ENCODE peak calls at places on chromosomes 2 and 18, in six cellular contexts. K, G, W, P, V and A are unnamed samples.

GRCh38 chr2:190822038-190822437 is 58.6 kb upstream of the GLS start:
- DNase-seq in K (no peak), G (no peak), W (no peak), P (no peak), V (no peak), A (no peak)

GRCh38 chr2:383173-383572 is 95.3 kb upstream of the ALKAL2 start:
- DNase-seq in V (no peak), P (no peak), W (no peak), K (peak), G (no peak), A (no peak)

GRCh38 chr18:79384151-79384807 is 11.5 kb upstream of the NFATC1 start:
- DNase-seq in G (no peak), W (no peak), V (no peak), P (no peak), K (no peak), A (peak)

GRCh38 chr18:46555724-46556123 is 101.3 kb downstream of the LOXHD1 start:
- DNase-seq in K (no peak), G (peak), V (peak), W (no peak), P (no peak), A (no peak)

GRCh38 chr2:171505374-171505773 is 16.9 kb upstream of the CYBRD1 start:
- DNase-seq in V (no peak), P (no peak), W (no peak), K (no peak), G (no peak), A (no peak)

GRCh38 chr2:28363676-28364075 is 29.0 kb upstream of the FOSL2 start:
- DNase-seq in W (no peak), K (no peak), G (no peak), P (no peak), V (no peak), A (peak)

GRCh38 chr2:25041307-25041927 is 459 bp upstream of the EFR3B start:
- DNase-seq in P (peak), K (peak), V (peak), W (peak), G (peak), A (peak)

GRCh38 chr2:1886405-1886992 is 142.2 kb upstream of the PXDN start:
- DNase-seq in K (peak), G (peak), V (peak), W (peak), P (no peak), A (no peak)

GRCh38 chr18:6627621-6628020 is 101.9 kb upstream of the ARHGAP28 start:
- DNase-seq in K (no peak), W (no peak), V (no peak), P (no peak), G (no peak), A (no peak)

GRCh38 chr2:75892490-75892889 is 181.8 kb upstream of the GCFC2 start:
- DNase-seq in P (no peak), G (no peak), W (no peak), K (no peak), V (no peak), A (no peak)

GRCh38 chr2:182717451-182718215 is 1.6 kb downstream of the DNAJC10 start:
- DNase-seq in V (no peak), W (no peak), G (no peak), K (no peak), P (no peak), A (no peak)

GRCh38 chr2:174777334-174777733 is 13.1 kb upstream of the CHRNA1 start:
- DNase-seq in V (no peak), W (no peak), K (no peak), P (no peak), G (no peak), A (no peak)

GRCh38 chr2:26016012-26016742 is 17.7 kb upstream of the RAB10 start:
- DNase-seq in K (no peak), V (no peak), W (no peak), P (no peak), G (no peak), A (no peak)

GRCh38 chr2:18584608-18584954 is 4.8 kb downstream of the NT5C1B start:
- DNase-seq in P (no peak), V (no peak), G (no peak), W (no peak), K (no peak), A (peak)

GRCh38 chr2:165008916-165009315 is 53.6 kb upstream of the SLC38A11 start:
- DNase-seq in W (no peak), P (no peak), K (peak), G (no peak), V (no peak), A (no peak)

GRCh38 chr2:96882230-96882629 is 12.3 kb upstream of the SEMA4C start:
- DNase-seq in P (no peak), V (peak), G (no peak), W (no peak), K (no peak), A (no peak)

GRCh38 chr2:122156101-122156500 is 400.6 kb downstream of the TSN start:
- DNase-seq in G (no peak), V (no peak), K (no peak), P (no peak), W (no peak), A (no peak)

GRCh38 chr18:44602845-44603244 is 77.8 kb upstream of the SETBP1 start:
- DNase-seq in W (no peak), V (no peak), G (no peak), K (no peak), P (no peak), A (no peak)

GRCh38 chr2:55296393-55296792 is 27.4 kb upstream of the MTIF2 start:
- DNase-seq in G (no peak), V (no peak), W (no peak), P (no peak), K (no peak), A (no peak)

GRCh38 chr2:56128235-56128634 is 55.6 kb upstream of the CCDC85A start:
- DNase-seq in W (no peak), K (no peak), V (no peak), P (no peak), G (no peak), A (no peak)

GRCh38 chr2:17470855-17471641 is 47.2 kb downstream of the RAD51AP2 start:
- DNase-seq in G (peak), V (no peak), P (no peak), W (no peak), K (no peak), A (no peak)

GRCh38 chr2:38731090-38731489 is 20.1 kb downstream of the SRSF7 start:
- DNase-seq in W (no peak), G (no peak), K (no peak), P (no peak), V (no peak), A (no peak)

GRCh38 chr2:159758686-159759085 is 39.3 kb downstream of the CD302 start:
- DNase-seq in P (no peak), G (no peak), K (no peak), V (no peak), W (no peak), A (no peak)

GRCh38 chr2:182715121-182715895 is 749 bp upstream of the DNAJC10 start:
- DNase-seq in W (no peak), V (no peak), K (no peak), P (no peak), G (peak), A (no peak)

GRCh38 chr2:208373460-208374089 is 33.0 kb upstream of the PTH2R start:
- DNase-seq in W (no peak), V (no peak), K (peak), G (peak), P (no peak), A (no peak)

GRCh38 chr2:62485780-62486765 is 19.9 kb downstream of the TMEM17 start:
- DNase-seq in G (peak), V (no peak), P (no peak), K (no peak), W (no peak), A (no peak)

GRCh38 chr2:113160962-113161361 is 12.8 kb upstream of the PSD4 start:
- DNase-seq in K (no peak), W (no peak), V (peak), P (no peak), G (no peak), A (peak)

GRCh38 chr2:217935901-217936684 is 66.7 kb downstream of the TNS1 start:
- DNase-seq in G (no peak), W (no peak), P (no peak), V (no peak), K (no peak), A (no peak)

GRCh38 chr2:217933326-217933993 is 69.3 kb downstream of the TNS1 start:
- DNase-seq in V (no peak), G (no peak), K (no peak), W (no peak), P (no peak), A (no peak)

GRCh38 chr2:217932661-217933325 is 70.0 kb downstream of the TNS1 start:
- DNase-seq in P (no peak), G (no peak), K (no peak), W (no peak), V (no peak), A (no peak)

GRCh38 chr2:217935245-217935879 is 67.4 kb downstream of the TNS1 start:
- DNase-seq in P (no peak), W (no peak), K (peak), V (no peak), G (no peak), A (no peak)

DNA sequence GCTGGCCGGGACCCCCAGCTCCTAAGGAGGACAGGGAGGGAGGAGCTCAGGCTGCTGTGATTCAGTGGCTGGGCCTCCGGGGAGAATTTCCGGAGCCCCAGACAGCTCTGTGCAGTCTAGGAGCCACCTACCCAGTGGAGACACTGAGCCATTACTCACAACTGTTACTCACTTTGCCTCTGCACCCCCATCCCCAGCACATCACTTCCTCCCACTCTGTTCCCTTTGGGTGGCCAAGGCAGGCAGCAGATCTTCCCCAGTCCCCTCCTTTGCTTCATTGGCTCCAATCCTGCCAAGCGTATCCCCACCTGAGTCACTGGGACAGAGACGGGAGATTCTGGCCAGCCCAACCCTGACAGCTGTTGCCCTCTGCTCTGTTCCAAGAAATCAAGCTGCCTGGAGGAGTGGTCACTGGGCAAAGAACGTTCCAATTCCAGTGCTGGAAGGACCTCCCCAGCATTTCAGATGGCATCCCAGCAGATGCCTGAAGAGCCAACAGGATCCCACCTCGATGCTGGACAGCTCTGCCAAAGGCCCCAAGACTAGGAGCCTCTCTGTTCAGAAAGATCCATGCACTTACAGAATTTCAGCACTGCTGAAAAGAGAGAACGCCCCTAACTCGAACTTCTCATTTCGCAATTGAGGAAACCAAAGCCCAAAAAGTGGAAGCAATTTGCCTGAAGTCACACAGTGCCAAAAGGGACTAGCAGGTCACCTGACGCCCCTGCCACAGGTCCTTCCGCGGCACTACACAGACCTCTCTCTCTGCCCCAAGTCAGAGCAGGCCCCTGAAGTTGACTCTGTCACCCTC is 68.3 kb downstream of the TNS1 start:
- DNase-seq in K (peak), V (no peak), G (no peak), W (no peak), P (peak), A (no peak)
- TF ChIP-seq POLR2A in K (no peak), V (no peak), G (no peak), W (no peak), P (no peak), A (no peak)

DNA sequence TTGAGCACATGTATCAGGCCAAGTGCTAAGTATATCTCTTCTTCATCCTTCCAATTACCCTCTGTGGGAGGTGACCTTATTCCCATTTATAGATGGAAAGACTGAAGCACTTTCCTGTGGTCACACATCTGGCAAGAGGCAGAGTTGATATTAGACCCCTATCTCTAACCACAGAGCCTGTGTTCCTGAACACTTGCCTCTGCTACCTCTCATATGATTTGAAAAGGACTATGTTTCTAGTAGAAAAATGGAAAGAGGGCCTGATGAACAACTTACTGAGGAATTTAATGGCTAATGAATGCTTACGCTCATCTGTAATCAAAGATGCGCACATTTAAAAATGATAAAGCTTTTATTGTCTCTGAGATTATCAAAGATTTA is 46.2 kb upstream of the DYNC2LI1 start:
- DNase-seq in G (no peak), W (no peak), P (no peak), V (no peak), K (no peak), A (no peak)
- H3K4me3 ChIP-seq in G (no peak), W (no peak), P (no peak), V (no peak), K (no peak), A (no peak)

GRCh38 chr2:74420006-74420405 is 1.4 kb downstream of the C2orf81 start:
- DNase-seq in G (no peak), K (no peak), V (no peak), P (no peak), W (no peak), A (no peak)

GRCh38 chr2:74424139-74424992 is 2.8 kb downstream of the WDR54 start:
- DNase-seq in K (no peak), V (no peak), G (no peak), P (no peak), W (no peak), A (peak)

GRCh38 chr2:74423226-74424095 is 1.9 kb downstream of the WDR54 start:
- DNase-seq in G (no peak), P (no peak), K (no peak), W (no peak), V (no peak), A (no peak)

GRCh38 chr2:74419345-74419744 is 2.1 kb downstream of the C2orf81 start:
- DNase-seq in W (no peak), P (no peak), V (no peak), K (no peak), G (no peak), A (no peak)

DNA sequence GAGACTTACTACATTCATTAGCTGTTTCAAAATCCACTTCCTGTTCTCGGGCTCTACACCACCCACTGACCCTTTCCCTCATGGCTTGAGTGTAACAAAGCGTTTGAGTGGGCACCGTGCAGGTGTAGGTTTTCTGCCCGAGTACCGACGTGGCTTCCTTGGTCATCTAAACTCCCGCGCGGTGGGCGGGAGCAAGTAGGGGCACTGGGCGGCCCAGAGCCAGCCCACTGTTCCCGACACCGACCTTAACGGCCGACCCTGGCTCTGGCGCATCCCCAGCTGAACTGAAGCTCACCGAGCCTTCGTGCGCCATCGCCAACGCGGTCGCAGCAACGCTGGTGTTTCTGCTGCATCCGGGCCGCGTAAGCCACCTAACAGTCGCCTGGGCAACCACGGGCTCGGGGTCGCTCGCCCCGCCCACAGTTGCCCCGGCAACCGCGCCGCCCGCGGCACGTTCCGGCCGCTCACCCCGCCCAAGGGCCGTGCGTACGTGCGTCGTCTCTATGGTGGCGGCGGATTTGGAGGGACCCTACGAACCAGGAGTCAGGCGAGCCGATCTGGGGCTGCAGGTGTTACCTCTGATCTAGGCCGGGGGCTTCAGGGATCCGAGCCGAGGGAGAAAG is at the start of the genes C2orf81 and WDR54:
- DNase-seq in V (peak), K (peak), P (peak), W (peak), G (peak), A (peak)
- TF ChIP-seq POLR2A in V (peak), K (no peak), P (no peak), W (no peak), G (peak), A (no peak)

DNA sequence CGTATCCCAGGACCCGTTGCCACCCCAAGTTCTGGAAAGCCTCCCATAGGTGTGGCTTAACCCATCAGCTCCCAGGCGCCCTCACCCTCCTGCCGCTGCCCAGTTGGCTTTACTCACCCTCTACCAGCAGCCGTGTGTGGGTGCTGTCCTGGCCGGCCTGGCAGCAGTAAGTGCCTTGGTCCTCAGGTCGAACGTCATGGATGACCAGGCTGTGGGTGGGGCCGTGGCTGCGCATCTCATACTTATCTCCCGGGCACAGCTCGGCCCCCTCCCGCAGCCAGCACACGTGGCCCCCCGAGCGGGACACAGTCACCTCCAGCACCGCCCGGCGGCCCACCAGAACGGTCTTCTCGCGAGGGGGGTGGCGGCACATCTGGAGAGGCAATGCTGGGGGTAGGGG is 7.6 kb downstream of the TMEM198 start:
- DNase-seq in P (no peak), K (no peak), V (no peak), G (no peak), W (no peak), A (peak)
- H3K4me3 ChIP-seq in P (no peak), K (no peak), V (peak), G (peak), W (peak), A (no peak)

DNA sequence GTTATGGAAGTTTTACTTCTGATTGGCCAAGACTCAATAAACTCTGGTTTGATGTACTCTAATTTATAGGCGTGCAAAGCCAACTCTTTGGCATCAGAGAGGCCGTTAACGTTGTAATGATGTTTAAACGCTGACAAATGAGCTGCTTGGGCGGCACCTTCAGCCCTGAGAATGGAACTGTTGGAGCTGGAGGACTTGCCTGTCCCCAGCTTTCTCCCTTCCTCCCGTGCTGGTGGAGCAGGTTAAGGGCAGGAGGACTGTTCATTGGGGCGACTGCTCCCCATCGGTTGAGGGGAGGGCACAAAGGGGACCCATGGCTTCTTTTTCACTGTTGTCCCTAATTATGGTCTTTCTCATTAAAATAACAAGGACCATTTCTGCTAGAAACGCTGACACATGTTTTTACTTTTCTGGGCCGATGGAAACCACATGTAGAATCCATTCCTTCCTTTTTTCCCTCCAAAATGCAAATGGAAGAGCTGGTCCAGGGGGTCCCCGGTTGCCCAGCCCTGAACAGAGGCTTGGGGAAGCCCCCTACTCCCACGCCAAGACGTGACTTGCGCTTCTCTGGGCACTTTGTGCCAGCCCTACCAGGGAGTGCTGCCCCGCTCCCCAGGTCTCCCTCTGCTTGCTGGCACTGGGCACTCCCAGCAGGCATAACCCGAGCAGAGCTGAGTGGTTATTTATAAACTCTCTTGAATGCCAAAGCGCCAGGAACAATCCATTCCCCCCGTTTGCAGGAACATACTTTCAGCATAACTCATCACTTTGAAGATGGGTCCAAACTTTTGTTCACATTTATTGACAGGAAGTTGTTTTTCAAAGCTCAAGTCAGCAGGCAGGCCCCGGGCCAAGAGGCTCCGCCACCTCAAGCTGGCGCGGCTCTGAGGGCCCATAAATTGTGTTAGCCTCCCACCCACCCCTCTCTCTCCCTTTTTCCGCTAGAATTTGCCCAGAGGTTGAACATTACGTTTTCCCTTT is 170.1 kb downstream of the ASB1 start:
- DNase-seq in P (peak), V (no peak), W (no peak), G (peak), K (peak), A (no peak)
- TF ChIP-seq POLR2A in P (peak), V (no peak), W (no peak), G (no peak), K (no peak), A (no peak)

GRCh38 chr18:404061-404460 is 96.4 kb downstream of the COLEC12 start:
- DNase-seq in V (no peak), G (no peak), K (no peak), W (no peak), P (no peak), A (no peak)

GRCh38 chr18:400466-400865 is 100.0 kb downstream of the COLEC12 start:
- DNase-seq in P (no peak), V (no peak), G (no peak), K (no peak), W (no peak), A (no peak)

GRCh38 chr18:398866-399637 is 101.4 kb downstream of the COLEC12 start:
- DNase-seq in K (no peak), V (no peak), W (no peak), G (no peak), P (no peak), A (no peak)

GRCh38 chr18:406677-407076 is 93.8 kb downstream of the COLEC12 start:
- DNase-seq in W (no peak), P (no peak), V (no peak), G (no peak), K (no peak), A (no peak)

DNA sequence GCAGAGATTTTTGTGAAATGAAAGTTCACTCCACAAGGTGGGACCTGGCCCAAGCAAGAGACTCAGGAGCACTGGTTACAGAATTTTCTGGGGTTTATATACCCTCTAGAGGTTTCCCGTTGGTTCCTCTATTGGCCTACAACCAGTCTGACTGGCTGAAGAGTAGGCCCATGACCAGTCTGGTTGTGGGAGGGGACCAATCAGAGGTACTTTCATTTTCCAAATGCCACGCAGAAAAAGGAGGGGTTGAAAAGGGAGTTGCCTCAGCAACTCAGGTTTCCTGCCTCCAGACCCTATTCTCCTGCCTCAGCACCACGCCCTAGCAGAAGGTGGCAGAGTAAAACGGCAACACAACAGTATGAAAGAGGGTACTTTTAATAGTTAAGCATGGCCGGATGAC is 98.4 kb downstream of the COLEC12 start:
- DNase-seq in V (no peak), G (no peak), P (no peak), K (no peak), W (no peak), A (no peak)
- H3K4me3 ChIP-seq in V (no peak), G (no peak), P (no peak), K (no peak), W (no peak), A (no peak)